ENCODE peak calls at places on chromosomes 12 and 14, in nine cellular contexts. X, Z, B, T, D, J, K, P and M are unnamed samples.
A peak's percentile ranks its signal among the peaks of the same experiment; 100 is the strongest.

GRCh38 chr12:108712925-108713203 is 18.5 kb downstream of the CORO1C start:
- DNase-seq in X (no peak), Z (no peak), B (peak; percentile 39), T (no peak), D (no peak), J (no peak), K (no peak), P (no peak), M (no peak)

GRCh38 chr12:54654926-54655325 is 6.8 kb upstream of the DCD start:
- DNase-seq in X (no peak), Z (no peak), B (no peak), T (no peak), D (no peak), J (no peak), K (no peak), P (peak; percentile 64), M (no peak)

GRCh38 chr12:100913872-100914600 is 119.5 kb downstream of the ANO4 start:
- DNase-seq in X (no peak), Z (no peak), B (no peak), T (no peak), D (no peak), J (no peak), K (peak; percentile 37), P (no peak), M (no peak)

GRCh38 chr14:20350860-20351259 is 7.4 kb downstream of the PARP2 start:
- DNase-seq in X (no peak), Z (no peak), B (no peak), T (no peak), D (no peak), J (no peak), K (peak; percentile 17), P (no peak), M (no peak)

GRCh38 chr14:99586761-99587462 is 17.1 kb downstream of the CCDC85C start:
- DNase-seq in X (no peak), Z (no peak), B (no peak), T (no peak), D (no peak), J (no peak), K (no peak), P (no peak), M (no peak)

GRCh38 chr12:52523825-52524224 is 3.6 kb upstream of the KRT5 start:
- DNase-seq in X (no peak), Z (no peak), B (no peak), T (no peak), D (no peak), J (no peak), K (no peak), P (no peak), M (no peak)

GRCh38 chr12:78963439-78964222 is 99.1 kb downstream of the SYT1 start:
- DNase-seq in X (no peak), Z (no peak), B (peak; percentile 29), T (no peak), D (no peak), J (no peak), K (peak; percentile 61), P (no peak), M (no peak)

GRCh38 chr12:117053050-117053400 is 46.2 kb downstream of the TESC start:
- DNase-seq in X (no peak), Z (no peak), B (no peak), T (no peak), D (no peak), J (no peak), K (no peak), P (no peak), M (no peak)

GRCh38 chr12:43277630-43278267 is 274.3 kb downstream of the ADAMTS20 start:
- DNase-seq in X (no peak), Z (no peak), B (peak; percentile 32), T (no peak), D (no peak), J (no peak), K (peak; percentile 84), P (no peak), M (no peak)

GRCh38 chr14:31692376-31692781 is 131.2 kb downstream of the NUBPL start:
- DNase-seq in X (peak; percentile 6), Z (no peak), B (peak; percentile 62), T (no peak), D (no peak), J (no peak), K (peak; percentile 5), P (no peak), M (no peak)

GRCh38 chr12:19572920-19573558 is 133.7 kb downstream of the AEBP2 start:
- DNase-seq in X (peak; percentile 46), Z (no peak), B (peak; percentile 47), T (peak; percentile 59), D (no peak), J (no peak), K (peak; percentile 66), P (peak; percentile 94), M (peak; percentile 22)

GRCh38 chr12:112877006-112877405 is 29.8 kb upstream of the OAS1 start:
- DNase-seq in X (no peak), Z (no peak), B (no peak), T (no peak), D (no peak), J (no peak), K (no peak), P (no peak), M (no peak)

GRCh38 chr14:20435454-20436362 is at the start of gene KLHL33:
- DNase-seq in X (no peak), Z (no peak), B (no peak), T (no peak), D (peak; percentile 66), J (no peak), K (no peak), P (no peak), M (no peak)

GRCh38 chr14:59360923-59361794 is 104.0 kb downstream of the GPR135 start:
- DNase-seq in X (no peak), Z (peak; percentile 78), B (peak; percentile 54), T (peak; percentile 18), D (peak; percentile 44), J (peak; percentile 42), K (peak; percentile 82), P (no peak), M (no peak)

GRCh38 chr14:95255487-95255886 is 64.2 kb downstream of the CLMN start:
- DNase-seq in X (peak; percentile 38), Z (no peak), B (peak; percentile 24), T (no peak), D (peak; percentile 37), J (peak; percentile 47), K (peak; percentile 1), P (peak; percentile 88), M (no peak)

GRCh38 chr14:103732868-103733626 is 17.4 kb downstream of the ZFYVE21 start:
- DNase-seq in X (no peak), Z (peak; percentile 28), B (no peak), T (no peak), D (no peak), J (no peak), K (no peak), P (no peak), M (no peak)

GRCh38 chr12:103495158-103495782 is 498 bp downstream of the C12orf42 start:
- DNase-seq in X (peak; percentile 43), Z (no peak), B (no peak), T (peak; percentile 69), D (peak; percentile 16), J (no peak), K (no peak), P (peak; percentile 52), M (peak; percentile 44)
- H3K4me3 ChIP-seq in X (peak overlapping the region; percentile 64), Z (peak overlapping the region; percentile 40), B (peak overlapping the region; percentile 52), T (peak overlapping the region; percentile 10), D (peak overlapping the region; percentile 52), J (peak overlapping the region; percentile 53), K (no peak overlapping the region), P (peak overlapping the region; percentile 48), M (no peak overlapping the region)

GRCh38 chr14:61535032-61535431 is 160.3 kb upstream of the HIF1A start:
- DNase-seq in X (no peak), Z (no peak), B (no peak), T (no peak), D (no peak), J (no peak), K (peak; percentile 58), P (no peak), M (no peak)
- H3K4me1 ChIP-seq in X (peaks cover 11% of the 10 kb centered on the region), Z (no peaks in the 10 kb centered on the region), B (peaks cover 34% of the 10 kb centered on the region), T (no peaks in the 10 kb centered on the region), D (peaks cover 10% of the 10 kb centered on the region), J (no peaks in the 10 kb centered on the region), K (peaks cover 31% of the 10 kb centered on the region), P (peaks cover 7% of the 10 kb centered on the region), M (no peaks in the 10 kb centered on the region)

GRCh38 chr12:33944703-33945437 is 77.4 kb upstream of the ALG10 start:
- DNase-seq in X (no peak), Z (no peak), B (no peak), T (no peak), D (no peak), J (no peak), K (no peak), P (no peak), M (no peak)

GRCh38 chr12:33945438-33945784 is 76.9 kb upstream of the ALG10 start:
- DNase-seq in X (no peak), Z (no peak), B (no peak), T (no peak), D (no peak), J (no peak), K (no peak), P (no peak), M (no peak)

DNA sequence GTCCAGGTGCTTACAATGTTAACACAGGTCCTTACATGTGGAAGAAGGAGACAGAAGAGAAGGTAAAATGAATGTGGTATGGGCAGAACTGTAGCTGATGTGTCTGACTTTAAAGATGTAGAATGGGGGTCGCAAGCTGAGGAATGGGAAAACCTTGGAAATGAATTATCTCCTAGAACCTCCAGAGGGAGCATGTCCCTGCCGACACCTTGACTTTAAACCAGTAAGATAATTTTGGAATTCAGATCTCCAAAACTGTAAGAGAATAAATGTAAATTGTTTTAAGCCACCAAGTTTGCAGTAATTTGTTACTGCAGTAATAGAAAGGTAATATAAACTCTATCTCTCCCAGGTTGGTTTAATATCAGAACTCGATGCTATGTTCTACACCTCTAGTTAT is 80.1 kb upstream of the ALG10 start:
- DNase-seq in X (no peak), Z (no peak), B (no peak), T (no peak), D (no peak), J (no peak), K (no peak), P (peak; percentile 27), M (no peak)
- H3K4me3 ChIP-seq in X (no peak overlapping the region), Z (no peak overlapping the region), B (no peak overlapping the region), T (no peak overlapping the region), D (no peak overlapping the region), J (no peak overlapping the region), K (no peak overlapping the region), P (no peak overlapping the region), M (no peak overlapping the region)

GRCh38 chr12:3084742-3085141 is 7.6 kb downstream of the TSPAN9 start:
- DNase-seq in X (no peak), Z (no peak), B (no peak), T (no peak), D (no peak), J (no peak), K (no peak), P (peak; percentile 98), M (no peak)

GRCh38 chr12:3088251-3088650 is 11.1 kb downstream of the TSPAN9 start:
- DNase-seq in X (no peak), Z (no peak), B (no peak), T (no peak), D (no peak), J (no peak), K (no peak), P (no peak), M (no peak)

GRCh38 chr12:3085341-3086125 is 8.4 kb downstream of the TSPAN9 start:
- DNase-seq in X (no peak), Z (no peak), B (no peak), T (no peak), D (no peak), J (no peak), K (no peak), P (no peak), M (no peak)

GRCh38 chr12:3087758-3088157 is 10.6 kb downstream of the TSPAN9 start:
- DNase-seq in X (no peak), Z (no peak), B (no peak), T (no peak), D (no peak), J (no peak), K (no peak), P (no peak), M (no peak)

GRCh38 chr12:3086729-3087323 is 9.6 kb downstream of the TSPAN9 start:
- DNase-seq in X (no peak), Z (no peak), B (no peak), T (no peak), D (no peak), J (no peak), K (no peak), P (no peak), M (no peak)
- H3K4me1 ChIP-seq in X (no peaks in the 10 kb centered on the region), Z (no peaks in the 10 kb centered on the region), B (peaks cover 7% of the 10 kb centered on the region), T (peaks cover 3% of the 10 kb centered on the region), D (peaks cover 4% of the 10 kb centered on the region), J (peaks cover 32% of the 10 kb centered on the region), K (no peaks in the 10 kb centered on the region), P (peaks cover 40% of the 10 kb centered on the region), M (no peaks in the 10 kb centered on the region)